ENCODE peak calls at places on chromosomes 16 and 17, in four cellular contexts. M is K562, I is GM12878, Q is HepG2. X is an unnamed sample.

GRCh38 chr16:12901204-12901596 is 198 bp upstream of the SHISA9 start:
- DNase-seq in Q (no peak), I (no peak), M (no peak), X (no peak)

GRCh38 chr17:8791910-8792270 is 7.3 kb downstream of the MFSD6L start:
- DNase-seq in Q (no peak), I (no peak), M (no peak), X (no peak)

GRCh38 chr16:78768723-78769122 is 669.3 kb downstream of the WWOX start:
- DNase-seq in Q (no peak), M (no peak), I (no peak), X (no peak)

GRCh38 chr17:4548061-4548461 is 7.1 kb downstream of the MYBBP1A start:
- DNase-seq in M (no peak), Q (no peak), I (no peak), X (no peak)

GRCh38 chr17:51045616-51046526 is 74.8 kb downstream of the SPAG9 start:
- DNase-seq in I (no peak), Q (peak; percentile 67), M (no peak), X (no peak)

GRCh38 chr17:34741967-34742366 is 162.6 kb downstream of the TMEM132E start:
- DNase-seq in Q (no peak), M (no peak), I (no peak), X (no peak)

GRCh38 chr17:66966529-66967418 is 2.3 kb downstream of the CACNG4 start:
- DNase-seq in Q (no peak), M (no peak), I (no peak), X (no peak)

GRCh38 chr17:51128089-51128488 is 7.4 kb upstream of the SPAG9 start:
- DNase-seq in I (no peak), Q (no peak), M (peak; percentile 84), X (no peak)

GRCh38 chr16:28324887-28325279 is 32.6 kb downstream of the SBK1 start:
- DNase-seq in M (no peak), I (no peak), Q (no peak), X (no peak)

GRCh38 chr16:49280022-49280741 is 1.5 kb downstream of the CBLN1 start:
- DNase-seq in M (peak; percentile 6), I (no peak), Q (no peak), X (no peak)

GRCh38 chr16:4123617-4124300 is 7.5 kb upstream of the ADCY9 start:
- DNase-seq in M (no peak), I (no peak), Q (no peak), X (no peak)

GRCh38 chr16:47047804-47048203 is 74.3 kb upstream of the DNAJA2 start:
- DNase-seq in Q (no peak), M (no peak), I (no peak), X (no peak)

GRCh38 chr16:47052666-47053640 is 79.5 kb upstream of the DNAJA2 start:
- DNase-seq in M (no peak), Q (no peak), I (no peak), X (no peak)

GRCh38 chr16:47046726-47047602 is 73.5 kb upstream of the DNAJA2 start:
- DNase-seq in I (peak; percentile 51), M (no peak), Q (no peak), X (no peak)

GRCh38 chr16:47051031-47051430 is 77.6 kb upstream of the DNAJA2 start:
- DNase-seq in I (no peak), Q (no peak), M (no peak), X (no peak)

GRCh38 chr16:47049901-47050583 is 76.6 kb upstream of the DNAJA2 start:
- DNase-seq in I (no peak), Q (no peak), M (no peak), X (no peak)
- TF ChIP-seq FOXK2 in I (no peak), Q (no peak), M (no peak), X (no peak)

GRCh38 chr17:1645207-1646171 is at the start of gene SCARF1:
- DNase-seq in Q (no peak), I (no peak), M (no peak), X (no peak)
- TF ChIP-seq FOXM1 in Q (no peak), I (no peak), M (no peak), X (no peak)

GRCh38 chr17:14616508-14616907 is 315.6 kb downstream of the HS3ST3B1 start:
- DNase-seq in I (no peak), M (no peak), Q (no peak), X (no peak)
- TF ChIP-seq FOXK2 in I (no peak), M (no peak), Q (no peak), X (no peak)

GRCh38 chr16:51152691-51153261 is 1.7 kb upstream of the SALL1 start:
- DNase-seq in Q (no peak), M (no peak), I (no peak), X (no peak)

GRCh38 chr16:51151435-51151950 is 423 bp upstream of the SALL1 start:
- DNase-seq in I (no peak), M (no peak), Q (peak; percentile 86), X (peak; percentile 75)

GRCh38 chr16:51150894-51151320 is at the start of gene SALL1:
- DNase-seq in M (no peak), I (no peak), Q (no peak), X (no peak)

GRCh38 chr16:51153275-51153991 is 2.4 kb upstream of the SALL1 start:
- DNase-seq in I (no peak), Q (no peak), M (no peak), X (no peak)

GRCh38 chr16:51151951-51152663 is 1.0 kb upstream of the SALL1 start:
- DNase-seq in Q (peak; percentile 79), I (no peak), M (no peak), X (peak; percentile 81)
- TF ChIP-seq FOXM1 in Q (no peak), I (no peak), M (no peak), X (peak; percentile 2)